ENCODE peak calls at places on chromosomes 1 and 21, in seven cellular contexts. One of them, this sample, is unnamed.

GRCh38 chr1:90902672-90903071 is 119.2 kb downstream of the ZNF644 start:
- DNase-seq in T-cell: no peak
- DNase-seq in left ventricle myocardium superior: no peak
- DNase-seq in mucosa of gallbladder: no peak
- DNase-seq in globus pallidus: no peak
- DNase-seq in H54: no peak
- DNase-seq in activated naive CD8-positive, alpha-beta T cell treated with anti-CD3 and anti-CD28 coated beads, Interleukin-2, amount 50 U/mL, for 24 hours: no peak
- DNase-seq in this sample: no peak

GRCh38 chr1:199463521-199464127 is 563.9 kb upstream of the NR5A2 start:
- DNase-seq in T-cell: no peak
- DNase-seq in left ventricle myocardium superior: no peak
- DNase-seq in mucosa of gallbladder: peak; percentile 30
- DNase-seq in globus pallidus: no peak
- DNase-seq in H54: no peak
- DNase-seq in activated naive CD8-positive, alpha-beta T cell treated with anti-CD3 and anti-CD28 coated beads, Interleukin-2, amount 50 U/mL, for 24 hours: no peak
- DNase-seq in this sample: peak; percentile 35

GRCh38 chr1:185074307-185074706 is 28.9 kb downstream of the RNF2 start:
- DNase-seq in T-cell: no peak
- DNase-seq in left ventricle myocardium superior: no peak
- DNase-seq in mucosa of gallbladder: no peak
- DNase-seq in globus pallidus: no peak
- DNase-seq in H54: peak; percentile 12
- DNase-seq in activated naive CD8-positive, alpha-beta T cell treated with anti-CD3 and anti-CD28 coated beads, Interleukin-2, amount 50 U/mL, for 24 hours: no peak
- DNase-seq in this sample: peak; percentile 30

GRCh38 chr21:36627242-36627641 is 71.7 kb upstream of the SIM2 start:
- DNase-seq in T-cell: no peak
- DNase-seq in left ventricle myocardium superior: no peak
- DNase-seq in mucosa of gallbladder: no peak
- DNase-seq in globus pallidus: no peak
- DNase-seq in H54: no peak
- DNase-seq in activated naive CD8-positive, alpha-beta T cell treated with anti-CD3 and anti-CD28 coated beads, Interleukin-2, amount 50 U/mL, for 24 hours: no peak
- DNase-seq in this sample: no peak

GRCh38 chr1:168301664-168302320 is 21.1 kb downstream of the TBX19 start:
- DNase-seq in T-cell: no peak
- DNase-seq in left ventricle myocardium superior: no peak
- DNase-seq in mucosa of gallbladder: no peak
- DNase-seq in globus pallidus: no peak
- DNase-seq in H54: peak; percentile 36
- DNase-seq in activated naive CD8-positive, alpha-beta T cell treated with anti-CD3 and anti-CD28 coated beads, Interleukin-2, amount 50 U/mL, for 24 hours: no peak
- DNase-seq in this sample: no peak

GRCh38 chr21:25708467-25709065 is 26.1 kb downstream of the ATP5PF start:
- DNase-seq in T-cell: no peak
- DNase-seq in left ventricle myocardium superior: no peak
- DNase-seq in mucosa of gallbladder: peak; percentile 40
- DNase-seq in globus pallidus: peak; percentile 37
- DNase-seq in H54: no peak
- DNase-seq in activated naive CD8-positive, alpha-beta T cell treated with anti-CD3 and anti-CD28 coated beads, Interleukin-2, amount 50 U/mL, for 24 hours: peak; percentile 39
- DNase-seq in this sample: no peak

GRCh38 chr1:182668633-182669032 is 15.8 kb downstream of the RGS8 start:
- DNase-seq in T-cell: no peak
- DNase-seq in left ventricle myocardium superior: no peak
- DNase-seq in mucosa of gallbladder: no peak
- DNase-seq in globus pallidus: no peak
- DNase-seq in H54: no peak
- DNase-seq in activated naive CD8-positive, alpha-beta T cell treated with anti-CD3 and anti-CD28 coated beads, Interleukin-2, amount 50 U/mL, for 24 hours: no peak
- DNase-seq in this sample: no peak

GRCh38 chr1:229199892-229200291 is 71.0 kb upstream of the RAB4A start:
- DNase-seq in T-cell: no peak
- DNase-seq in left ventricle myocardium superior: peak; percentile 45
- DNase-seq in mucosa of gallbladder: no peak
- DNase-seq in globus pallidus: no peak
- DNase-seq in H54: no peak
- DNase-seq in activated naive CD8-positive, alpha-beta T cell treated with anti-CD3 and anti-CD28 coated beads, Interleukin-2, amount 50 U/mL, for 24 hours: no peak
- DNase-seq in this sample: no peak

GRCh38 chr1:2528966-2529750 is 905 bp downstream of the HES5 start:
- DNase-seq in T-cell: peak; percentile 46
- DNase-seq in left ventricle myocardium superior: peak; percentile 68
- DNase-seq in mucosa of gallbladder: no peak
- DNase-seq in globus pallidus: no peak
- DNase-seq in H54: no peak
- DNase-seq in activated naive CD8-positive, alpha-beta T cell treated with anti-CD3 and anti-CD28 coated beads, Interleukin-2, amount 50 U/mL, for 24 hours: peak; percentile 60
- DNase-seq in this sample: no peak

GRCh38 chr1:203264052-203264501 is 34.6 kb upstream of the CHIT1 start:
- DNase-seq in T-cell: no peak
- DNase-seq in left ventricle myocardium superior: no peak
- DNase-seq in mucosa of gallbladder: no peak
- DNase-seq in globus pallidus: no peak
- DNase-seq in H54: no peak
- DNase-seq in activated naive CD8-positive, alpha-beta T cell treated with anti-CD3 and anti-CD28 coated beads, Interleukin-2, amount 50 U/mL, for 24 hours: no peak
- DNase-seq in this sample: no peak

GRCh38 chr1:6730889-6731288 is 29.3 kb upstream of the DNAJC11 start:
- DNase-seq in T-cell: no peak
- DNase-seq in left ventricle myocardium superior: no peak
- DNase-seq in mucosa of gallbladder: no peak
- DNase-seq in globus pallidus: no peak
- DNase-seq in H54: no peak
- DNase-seq in activated naive CD8-positive, alpha-beta T cell treated with anti-CD3 and anti-CD28 coated beads, Interleukin-2, amount 50 U/mL, for 24 hours: no peak
- DNase-seq in this sample: no peak

GRCh38 chr1:223716302-223716862 is 4.0 kb downstream of the CAPN2 start:
- DNase-seq in T-cell: peak; percentile 62
- DNase-seq in left ventricle myocardium superior: no peak
- DNase-seq in mucosa of gallbladder: no peak
- DNase-seq in globus pallidus: no peak
- DNase-seq in H54: no peak
- DNase-seq in activated naive CD8-positive, alpha-beta T cell treated with anti-CD3 and anti-CD28 coated beads, Interleukin-2, amount 50 U/mL, for 24 hours: peak; percentile 45
- DNase-seq in this sample: no peak

GRCh38 chr1:227127891-227128290 is 187.8 kb downstream of the COQ8A start:
- DNase-seq in T-cell: no peak
- DNase-seq in left ventricle myocardium superior: no peak
- DNase-seq in mucosa of gallbladder: no peak
- DNase-seq in globus pallidus: no peak
- DNase-seq in H54: no peak
- DNase-seq in activated naive CD8-positive, alpha-beta T cell treated with anti-CD3 and anti-CD28 coated beads, Interleukin-2, amount 50 U/mL, for 24 hours: no peak
- DNase-seq in this sample: no peak

GRCh38 chr1:8360493-8361197 is 42.7 kb downstream of the SLC45A1 start:
- DNase-seq in T-cell: no peak
- DNase-seq in left ventricle myocardium superior: peak; percentile 30
- DNase-seq in mucosa of gallbladder: no peak
- DNase-seq in globus pallidus: no peak
- DNase-seq in H54: no peak
- DNase-seq in activated naive CD8-positive, alpha-beta T cell treated with anti-CD3 and anti-CD28 coated beads, Interleukin-2, amount 50 U/mL, for 24 hours: no peak
- DNase-seq in this sample: no peak

GRCh38 chr1:115781343-115781742 is 12.8 kb upstream of the CASQ2 start:
- DNase-seq in T-cell: no peak
- DNase-seq in left ventricle myocardium superior: no peak
- DNase-seq in mucosa of gallbladder: no peak
- DNase-seq in globus pallidus: no peak
- DNase-seq in H54: no peak
- DNase-seq in activated naive CD8-positive, alpha-beta T cell treated with anti-CD3 and anti-CD28 coated beads, Interleukin-2, amount 50 U/mL, for 24 hours: no peak
- DNase-seq in this sample: no peak

GRCh38 chr1:230822092-230822581 is 46.2 kb downstream of the C1orf198 start:
- DNase-seq in T-cell: no peak
- DNase-seq in left ventricle myocardium superior: peak; percentile 65
- DNase-seq in mucosa of gallbladder: peak; percentile 16
- DNase-seq in globus pallidus: no peak
- DNase-seq in H54: no peak
- DNase-seq in activated naive CD8-positive, alpha-beta T cell treated with anti-CD3 and anti-CD28 coated beads, Interleukin-2, amount 50 U/mL, for 24 hours: no peak
- DNase-seq in this sample: no peak

GRCh38 chr1:156675271-156675708 is 1.9 kb downstream of the NES start:
- DNase-seq in T-cell: no peak
- DNase-seq in left ventricle myocardium superior: no peak
- DNase-seq in mucosa of gallbladder: no peak
- DNase-seq in globus pallidus: no peak
- DNase-seq in H54: no peak
- DNase-seq in activated naive CD8-positive, alpha-beta T cell treated with anti-CD3 and anti-CD28 coated beads, Interleukin-2, amount 50 U/mL, for 24 hours: no peak
- DNase-seq in this sample: no peak

GRCh38 chr21:28069446-28069845 is 923.2 kb downstream of the LTN1 start:
- DNase-seq in T-cell: no peak
- DNase-seq in left ventricle myocardium superior: no peak
- DNase-seq in mucosa of gallbladder: no peak
- DNase-seq in globus pallidus: peak; percentile 18
- DNase-seq in H54: no peak
- DNase-seq in activated naive CD8-positive, alpha-beta T cell treated with anti-CD3 and anti-CD28 coated beads, Interleukin-2, amount 50 U/mL, for 24 hours: no peak
- DNase-seq in this sample: no peak

GRCh38 chr1:29777522-29777921 is 541.2 kb downstream of the PTPRU start:
- DNase-seq in T-cell: no peak
- DNase-seq in left ventricle myocardium superior: no peak
- DNase-seq in mucosa of gallbladder: no peak
- DNase-seq in globus pallidus: no peak
- DNase-seq in H54: no peak
- DNase-seq in activated naive CD8-positive, alpha-beta T cell treated with anti-CD3 and anti-CD28 coated beads, Interleukin-2, amount 50 U/mL, for 24 hours: no peak
- DNase-seq in this sample: no peak

GRCh38 chr1:192784395-192784794 is 24.4 kb upstream of the RGS2 start:
- DNase-seq in T-cell: no peak
- DNase-seq in left ventricle myocardium superior: no peak
- DNase-seq in mucosa of gallbladder: no peak
- DNase-seq in globus pallidus: no peak
- DNase-seq in H54: no peak
- DNase-seq in activated naive CD8-positive, alpha-beta T cell treated with anti-CD3 and anti-CD28 coated beads, Interleukin-2, amount 50 U/mL, for 24 hours: no peak
- DNase-seq in this sample: no peak

GRCh38 chr1:20033396-20033795 is 36.6 kb upstream of the PLA2G5 start:
- DNase-seq in T-cell: no peak
- DNase-seq in left ventricle myocardium superior: no peak
- DNase-seq in mucosa of gallbladder: no peak
- DNase-seq in globus pallidus: no peak
- DNase-seq in H54: no peak
- DNase-seq in activated naive CD8-positive, alpha-beta T cell treated with anti-CD3 and anti-CD28 coated beads, Interleukin-2, amount 50 U/mL, for 24 hours: no peak
- DNase-seq in this sample: no peak

GRCh38 chr1:2409745-2410144 is 2.6 kb downstream of the PEX10 start:
- DNase-seq in T-cell: no peak
- DNase-seq in left ventricle myocardium superior: no peak
- DNase-seq in mucosa of gallbladder: no peak
- DNase-seq in globus pallidus: no peak
- DNase-seq in H54: no peak
- DNase-seq in activated naive CD8-positive, alpha-beta T cell treated with anti-CD3 and anti-CD28 coated beads, Interleukin-2, amount 50 U/mL, for 24 hours: no peak
- DNase-seq in this sample: no peak

This sample was measured in iPS DF 19.7.